ENCODE peak calls at places on chromosomes 13 and 19, in eight cellular contexts. One of them, this sample, is unnamed.

GRCh38 chr13:35720690-35721554 is 244.4 kb upstream of the MAB21L1 start:
- DNase-seq in AG08396: peak
- DNase-seq in amniotic stem cell: no peak
- DNase-seq in adipocyte: peak
- DNase-seq in transverse colon: peak
- DNase-seq in MCF 10A: peak
- DNase-seq in hypothalamus: peak
- DNase-seq in astrocyte of the hippocampus: peak
- DNase-seq in this sample: no peak

GRCh38 chr19:33156354-33156753 is 24.4 kb downstream of the WDR88 start:
- DNase-seq in adipocyte: peak
- DNase-seq in AG08396: no peak
- DNase-seq in amniotic stem cell: no peak
- DNase-seq in MCF 10A: peak
- DNase-seq in transverse colon: no peak
- DNase-seq in hypothalamus: no peak
- DNase-seq in astrocyte of the hippocampus: peak
- DNase-seq in this sample: no peak

GRCh38 chr13:39542361-39542760 is 60.6 kb downstream of the LHFPL6 start:
- DNase-seq in astrocyte of the hippocampus: no peak
- DNase-seq in transverse colon: no peak
- DNase-seq in adipocyte: no peak
- DNase-seq in hypothalamus: no peak
- DNase-seq in AG08396: no peak
- DNase-seq in amniotic stem cell: no peak
- DNase-seq in MCF 10A: no peak
- DNase-seq in this sample: no peak

GRCh38 chr19:41939861-41940442 is 11.7 kb upstream of the ERFL start:
- DNase-seq in adipocyte: peak
- DNase-seq in hypothalamus: no peak
- DNase-seq in transverse colon: peak
- DNase-seq in astrocyte of the hippocampus: no peak
- DNase-seq in MCF 10A: no peak
- DNase-seq in amniotic stem cell: no peak
- DNase-seq in AG08396: no peak
- DNase-seq in this sample: no peak

GRCh38 chr13:102073251-102073650 is 328.6 kb downstream of the FGF14 start:
- DNase-seq in astrocyte of the hippocampus: no peak
- DNase-seq in amniotic stem cell: no peak
- DNase-seq in AG08396: no peak
- DNase-seq in adipocyte: no peak
- DNase-seq in transverse colon: no peak
- DNase-seq in hypothalamus: no peak
- DNase-seq in MCF 10A: no peak
- DNase-seq in this sample: no peak

GRCh38 chr19:16224266-16225045 is 26.7 kb downstream of the AP1M1 start:
- DNase-seq in MCF 10A: no peak
- DNase-seq in adipocyte: no peak
- DNase-seq in hypothalamus: no peak
- DNase-seq in amniotic stem cell: no peak
- DNase-seq in AG08396: no peak
- DNase-seq in transverse colon: no peak
- DNase-seq in astrocyte of the hippocampus: no peak
- DNase-seq in this sample: no peak

GRCh38 chr19:50361290-50362029 is 4.0 kb downstream of the NAPSA start:
- DNase-seq in transverse colon: no peak
- DNase-seq in astrocyte of the hippocampus: no peak
- DNase-seq in MCF 10A: no peak
- DNase-seq in amniotic stem cell: no peak
- DNase-seq in hypothalamus: no peak
- DNase-seq in adipocyte: no peak
- DNase-seq in AG08396: no peak
- DNase-seq in this sample: no peak

GRCh38 chr13:41224113-41225110 is 30.0 kb upstream of the KBTBD7 start:
- DNase-seq in adipocyte: peak
- DNase-seq in hypothalamus: no peak
- DNase-seq in astrocyte of the hippocampus: peak
- DNase-seq in AG08396: peak
- DNase-seq in amniotic stem cell: no peak
- DNase-seq in transverse colon: no peak
- DNase-seq in MCF 10A: no peak
- DNase-seq in this sample: no peak

GRCh38 chr19:3667766-3668165 is 32.5 kb downstream of the PIP5K1C start:
- DNase-seq in transverse colon: no peak
- DNase-seq in adipocyte: no peak
- DNase-seq in astrocyte of the hippocampus: no peak
- DNase-seq in hypothalamus: no peak
- DNase-seq in amniotic stem cell: no peak
- DNase-seq in MCF 10A: no peak
- DNase-seq in AG08396: no peak
- DNase-seq in this sample: no peak

GRCh38 chr19:5586300-5587070 is 18.7 kb upstream of the TINCR start:
- DNase-seq in amniotic stem cell: no peak
- DNase-seq in astrocyte of the hippocampus: no peak
- DNase-seq in AG08396: no peak
- DNase-seq in adipocyte: no peak
- DNase-seq in transverse colon: no peak
- DNase-seq in hypothalamus: peak
- DNase-seq in MCF 10A: no peak
- DNase-seq in this sample: no peak

GRCh38 chr19:7973883-7974282 is 30.4 kb upstream of the TIMM44 start:
- DNase-seq in astrocyte of the hippocampus: no peak
- DNase-seq in transverse colon: no peak
- DNase-seq in hypothalamus: peak
- DNase-seq in adipocyte: no peak
- DNase-seq in AG08396: no peak
- DNase-seq in MCF 10A: no peak
- DNase-seq in amniotic stem cell: no peak
- DNase-seq in this sample: no peak

GRCh38 chr13:42275098-42275471 is 3.1 kb downstream of the AKAP11 start:
- DNase-seq in AG08396: no peak
- DNase-seq in amniotic stem cell: no peak
- DNase-seq in hypothalamus: no peak
- DNase-seq in transverse colon: no peak
- DNase-seq in adipocyte: no peak
- DNase-seq in MCF 10A: no peak
- DNase-seq in astrocyte of the hippocampus: no peak
- DNase-seq in this sample: no peak

GRCh38 chr13:30142502-30143211 is 164.7 kb downstream of the KATNAL1 start:
- DNase-seq in adipocyte: peak
- DNase-seq in amniotic stem cell: peak
- DNase-seq in transverse colon: peak
- DNase-seq in astrocyte of the hippocampus: peak
- DNase-seq in hypothalamus: peak
- DNase-seq in AG08396: peak
- DNase-seq in MCF 10A: peak
- DNase-seq in this sample: no peak

GRCh38 chr13:30874111-30874510 is 32.0 kb upstream of the MEDAG start:
- DNase-seq in amniotic stem cell: no peak
- DNase-seq in MCF 10A: no peak
- DNase-seq in astrocyte of the hippocampus: no peak
- DNase-seq in hypothalamus: no peak
- DNase-seq in adipocyte: no peak
- DNase-seq in transverse colon: no peak
- DNase-seq in AG08396: no peak
- DNase-seq in this sample: no peak

GRCh38 chr19:29364224-29364726 is 151.3 kb upstream of the UQCRFS1 start:
- DNase-seq in AG08396: no peak
- DNase-seq in hypothalamus: no peak
- DNase-seq in astrocyte of the hippocampus: no peak
- DNase-seq in MCF 10A: no peak
- DNase-seq in adipocyte: no peak
- DNase-seq in transverse colon: no peak
- DNase-seq in amniotic stem cell: no peak
- DNase-seq in this sample: no peak

GRCh38 chr19:38917921-38918491 is 6.0 kb upstream of the CCER2 start:
- DNase-seq in transverse colon: no peak
- DNase-seq in hypothalamus: no peak
- DNase-seq in amniotic stem cell: no peak
- DNase-seq in AG08396: peak
- DNase-seq in astrocyte of the hippocampus: no peak
- DNase-seq in adipocyte: no peak
- DNase-seq in MCF 10A: peak
- DNase-seq in this sample: no peak

This sample was measured in activated T-helper 9 cell treated with anti-CD3 and anti-CD28 coated beads, Interleukin-2, amount 50 U/mL, for 16 hours.